ENCODE peak calls at places on chromosomes 7 and 10, in five cellular contexts. G is PC-9, H is fibroblast of lung, D is neural progenitor cell, M is PC-3. C is an unnamed sample.

GRCh38 chr10:117458571-117458970 is 83.3 kb upstream of the PDZD8 start:
- DNase-seq in H (no peak), G (no peak), M (no peak), D (no peak), C (no peak)

GRCh38 chr10:7488418-7488829 is 77.6 kb upstream of the SFMBT2 start:
- DNase-seq in H (peak; percentile 23), M (no peak), G (no peak), D (no peak), C (no peak)

GRCh38 chr7:50216626-50217025 is 87.9 kb upstream of the IKZF1 start:
- DNase-seq in D (no peak), M (no peak), G (no peak), H (no peak), C (no peak)

GRCh38 chr10:116014326-116014725 is 258.7 kb downstream of the GFRA1 start:
- DNase-seq in G (no peak), M (no peak), H (no peak), D (no peak), C (no peak)

GRCh38 chr10:68284597-68284996 is 47.3 kb upstream of the HNRNPH3 start:
- DNase-seq in H (no peak), M (no peak), D (peak; percentile 58), G (no peak), C (no peak)

GRCh38 chr7:141057788-141058187 is 16.1 kb upstream of the TMEM178B start:
- DNase-seq in M (no peak), D (no peak), G (no peak), H (no peak), C (no peak)

GRCh38 chr7:90766814-90767564 is 170.9 kb downstream of the CDK14 start:
- DNase-seq in G (no peak), D (peak; percentile 62), H (peak; percentile 78), M (peak; percentile 70), C (no peak)

GRCh38 chr10:5596611-5597341 is 69.6 kb downstream of the ASB13 start:
- DNase-seq in M (peak; percentile 46), D (no peak), H (no peak), G (peak; percentile 62), C (no peak)

GRCh38 chr7:92645531-92646061 is 55.4 kb upstream of the FAM133B start:
- DNase-seq in G (peak; percentile 79), D (peak; percentile 25), H (peak; percentile 59), M (peak; percentile 91), C (no peak)

GRCh38 chr7:25632616-25633015 is 404.3 kb upstream of the NPVF start:
- DNase-seq in M (no peak), H (no peak), G (no peak), D (no peak), C (no peak)

GRCh38 chr10:34731885-34732701 is 83.0 kb downstream of the PARD3 start:
- DNase-seq in D (no peak), M (peak; percentile 100), H (peak; percentile 81), G (peak; percentile 90), C (no peak)

GRCh38 chr7:101618916-101619315 is 10.2 kb downstream of the MYL10 start:
- DNase-seq in M (no peak), H (peak; percentile 32), G (no peak), D (no peak), C (no peak)
- H2AFZ ChIP-seq in M (no peak overlapping the region), H (no peak overlapping the region), G (no peak overlapping the region), D (no peak overlapping the region), C (peak overlapping the region; percentile 59)

DNA sequence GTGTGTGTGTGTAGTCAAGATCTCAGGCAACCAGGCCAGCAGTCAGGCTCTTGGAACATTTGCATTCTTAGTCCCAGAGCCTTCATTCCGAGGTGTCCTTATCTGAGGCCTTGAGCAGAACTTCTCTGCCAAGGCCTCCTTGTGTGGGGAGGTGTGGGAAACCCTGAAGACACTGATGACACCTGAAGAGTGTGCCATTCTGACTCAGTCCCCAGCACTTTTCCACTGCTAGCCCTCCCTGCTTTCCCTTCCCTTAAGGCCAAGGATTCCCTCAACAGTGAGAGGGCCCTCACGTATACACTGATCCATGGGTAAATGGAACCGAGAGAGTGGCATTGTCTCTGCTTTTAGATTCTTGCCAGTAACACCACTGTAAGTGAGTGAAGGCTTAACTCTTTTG is 30.3 kb downstream of the TRDMT1 start:
- DNase-seq in M (no peak), G (no peak), D (peak; percentile 83), H (no peak), C (peak; percentile 8)
- H3K27ac ChIP-seq in M (no peak overlapping the region), G (no peak overlapping the region), D (peak overlapping the region; percentile 80), H (peak overlapping the region; percentile 45), C (peak overlapping the region; percentile 6)

GRCh38 chr10:21707498-21707897 is 173.5 kb downstream of the MLLT10 start:
- DNase-seq in D (no peak), G (no peak), M (no peak), H (no peak), C (no peak)
- H3K4me2 ChIP-seq in D (no peak overlapping the region), G (no peak overlapping the region), M (no peak overlapping the region), H (no peak overlapping the region), C (no peak overlapping the region)

GRCh38 chr10:52488606-52489485 is 174.8 kb downstream of the DKK1 start:
- DNase-seq in G (no peak), H (peak; percentile 26), M (peak; percentile 99), D (peak; percentile 41), C (peak; percentile 63)
- H2AFZ ChIP-seq in G (no peak overlapping the region), H (no peak overlapping the region), M (peak overlapping the region; percentile 46), D (peak overlapping the region; percentile 45), C (no peak overlapping the region)

GRCh38 chr10:71126432-71126831 is 85.9 kb upstream of the UNC5B start:
- DNase-seq in H (no peak), D (no peak), M (no peak), G (no peak), C (no peak)

GRCh38 chr10:71127019-71127534 is 85.3 kb upstream of the UNC5B start:
- DNase-seq in G (no peak), D (peak; percentile 27), H (no peak), M (no peak), C (no peak)

GRCh38 chr10:71125749-71126107 is 86.6 kb upstream of the UNC5B start:
- DNase-seq in D (no peak), M (no peak), H (no peak), G (no peak), C (no peak)

GRCh38 chr10:71128311-71129010 is 83.9 kb upstream of the UNC5B start:
- DNase-seq in D (no peak), H (peak; percentile 5), G (no peak), M (no peak), C (no peak)

DNA sequence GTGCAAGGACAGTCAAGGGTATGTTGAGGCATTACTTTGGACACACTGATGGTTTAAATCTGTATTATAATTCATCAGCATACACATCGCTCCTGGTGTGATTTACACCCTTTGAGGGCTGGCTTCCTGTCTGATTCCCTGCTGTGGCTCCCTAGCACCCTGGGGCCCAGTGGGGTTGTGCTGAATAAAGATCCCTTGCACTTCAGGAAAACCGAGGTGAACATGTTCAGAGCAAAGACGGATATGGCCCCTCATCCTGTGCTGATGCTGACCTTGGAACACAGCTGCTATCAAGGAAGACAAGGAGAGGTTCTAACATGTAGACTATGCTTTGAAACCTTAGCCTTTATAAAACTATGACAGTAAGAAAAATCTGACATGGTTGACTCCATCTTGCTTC is 84.6 kb upstream of the UNC5B start:
- DNase-seq in D (no peak), G (no peak), M (no peak), H (no peak), C (no peak)
- H3K27ac ChIP-seq in D (no peak overlapping the region), G (no peak overlapping the region), M (no peak overlapping the region), H (no peak overlapping the region), C (no peak overlapping the region)

GRCh38 chr7:77457779-77458178 is 41.6 kb upstream of the GSAP start:
- DNase-seq in H (no peak), G (no peak), D (no peak), M (no peak), C (no peak)

GRCh38 chr7:77453531-77453930 is 37.4 kb upstream of the GSAP start:
- DNase-seq in G (no peak), M (peak; percentile 49), H (peak; percentile 37), D (no peak), C (no peak)

GRCh38 chr7:77456711-77457110 is 40.6 kb upstream of the GSAP start:
- DNase-seq in D (no peak), G (no peak), H (no peak), M (peak; percentile 49), C (no peak)

GRCh38 chr7:77455334-77455733 is 39.2 kb upstream of the GSAP start:
- DNase-seq in G (peak; percentile 79), H (peak; percentile 88), M (peak; percentile 92), D (no peak), C (no peak)

GRCh38 chr7:77454802-77455201 is 38.7 kb upstream of the GSAP start:
- DNase-seq in D (no peak), H (no peak), M (peak; percentile 61), G (peak; percentile 72), C (no peak)
- H3K4me2 ChIP-seq in D (no peak overlapping the region), H (no peak overlapping the region), M (peak overlapping the region; percentile 75), G (no peak overlapping the region), C (no peak overlapping the region)

C was measured in GM23338.